ENCODE peak calls at places on chromosome 14, in six cellular contexts. One of them, this sample, is unnamed.

GRCh38 chr14:91170504-91171121 is 56.7 kb downstream of the DGLUCY start:
- DNase-seq in B cell: no peak
- DNase-seq in lower leg skin: no peak
- DNase-seq in CD4-positive, alpha-beta T cell: no peak
- DNase-seq in astrocyte of the spinal cord: peak
- DNase-seq in endothelial cell of umbilical vein: peak
- DNase-seq in this sample: no peak

GRCh38 chr14:96727076-96727475 is 70.1 kb upstream of the VRK1 start:
- DNase-seq in endothelial cell of umbilical vein: no peak
- DNase-seq in lower leg skin: no peak
- DNase-seq in astrocyte of the spinal cord: no peak
- DNase-seq in B cell: no peak
- DNase-seq in CD4-positive, alpha-beta T cell: no peak
- DNase-seq in this sample: no peak

GRCh38 chr14:20662968-20663731 is 21.2 kb upstream of the RNASE4 start:
- DNase-seq in lower leg skin: peak
- DNase-seq in B cell: peak
- DNase-seq in CD4-positive, alpha-beta T cell: peak
- DNase-seq in astrocyte of the spinal cord: peak
- DNase-seq in endothelial cell of umbilical vein: peak
- DNase-seq in this sample: peak

GRCh38 chr14:70640938-70641547 is 673 bp upstream of the TTC9 start:
- DNase-seq in lower leg skin: no peak
- DNase-seq in endothelial cell of umbilical vein: peak
- DNase-seq in astrocyte of the spinal cord: peak
- DNase-seq in B cell: peak
- DNase-seq in CD4-positive, alpha-beta T cell: peak
- DNase-seq in this sample: peak

GRCh38 chr14:74882103-74882920 is 596 bp downstream of the DLST start:
- DNase-seq in endothelial cell of umbilical vein: peak
- DNase-seq in lower leg skin: peak
- DNase-seq in astrocyte of the spinal cord: peak
- DNase-seq in CD4-positive, alpha-beta T cell: peak
- DNase-seq in B cell: peak
- DNase-seq in this sample: peak

GRCh38 chr14:104644656-104645055 is 40.1 kb upstream of the TMEM179 start:
- DNase-seq in astrocyte of the spinal cord: no peak
- DNase-seq in endothelial cell of umbilical vein: no peak
- DNase-seq in CD4-positive, alpha-beta T cell: no peak
- DNase-seq in lower leg skin: no peak
- DNase-seq in B cell: no peak
- DNase-seq in this sample: no peak

GRCh38 chr14:60090864-60091519 is 731 bp upstream of the PCNX4 start:
- DNase-seq in CD4-positive, alpha-beta T cell: peak
- DNase-seq in B cell: peak
- DNase-seq in lower leg skin: no peak
- DNase-seq in endothelial cell of umbilical vein: peak
- DNase-seq in astrocyte of the spinal cord: peak
- DNase-seq in this sample: peak

GRCh38 chr14:67241416-67242362 is at the start of gene PALS1:
- DNase-seq in B cell: no peak
- DNase-seq in astrocyte of the spinal cord: peak
- DNase-seq in CD4-positive, alpha-beta T cell: no peak
- DNase-seq in lower leg skin: peak
- DNase-seq in endothelial cell of umbilical vein: peak
- DNase-seq in this sample: peak

GRCh38 chr14:61822458-61822857 is 60.2 kb downstream of the SNAPC1 start:
- DNase-seq in B cell: no peak
- DNase-seq in astrocyte of the spinal cord: no peak
- DNase-seq in endothelial cell of umbilical vein: no peak
- DNase-seq in lower leg skin: no peak
- DNase-seq in CD4-positive, alpha-beta T cell: no peak
- DNase-seq in this sample: no peak

GRCh38 chr14:49559979-49560768 is 26.0 kb downstream of the RPS29 start:
- DNase-seq in endothelial cell of umbilical vein: no peak
- DNase-seq in CD4-positive, alpha-beta T cell: no peak
- DNase-seq in astrocyte of the spinal cord: no peak
- DNase-seq in lower leg skin: no peak
- DNase-seq in B cell: no peak
- DNase-seq in this sample: no peak

GRCh38 chr14:100100032-100100405 is 34.8 kb downstream of the EVL start:
- DNase-seq in B cell: no peak
- DNase-seq in endothelial cell of umbilical vein: no peak
- DNase-seq in CD4-positive, alpha-beta T cell: no peak
- DNase-seq in astrocyte of the spinal cord: no peak
- DNase-seq in lower leg skin: no peak
- DNase-seq in this sample: no peak

DNA sequence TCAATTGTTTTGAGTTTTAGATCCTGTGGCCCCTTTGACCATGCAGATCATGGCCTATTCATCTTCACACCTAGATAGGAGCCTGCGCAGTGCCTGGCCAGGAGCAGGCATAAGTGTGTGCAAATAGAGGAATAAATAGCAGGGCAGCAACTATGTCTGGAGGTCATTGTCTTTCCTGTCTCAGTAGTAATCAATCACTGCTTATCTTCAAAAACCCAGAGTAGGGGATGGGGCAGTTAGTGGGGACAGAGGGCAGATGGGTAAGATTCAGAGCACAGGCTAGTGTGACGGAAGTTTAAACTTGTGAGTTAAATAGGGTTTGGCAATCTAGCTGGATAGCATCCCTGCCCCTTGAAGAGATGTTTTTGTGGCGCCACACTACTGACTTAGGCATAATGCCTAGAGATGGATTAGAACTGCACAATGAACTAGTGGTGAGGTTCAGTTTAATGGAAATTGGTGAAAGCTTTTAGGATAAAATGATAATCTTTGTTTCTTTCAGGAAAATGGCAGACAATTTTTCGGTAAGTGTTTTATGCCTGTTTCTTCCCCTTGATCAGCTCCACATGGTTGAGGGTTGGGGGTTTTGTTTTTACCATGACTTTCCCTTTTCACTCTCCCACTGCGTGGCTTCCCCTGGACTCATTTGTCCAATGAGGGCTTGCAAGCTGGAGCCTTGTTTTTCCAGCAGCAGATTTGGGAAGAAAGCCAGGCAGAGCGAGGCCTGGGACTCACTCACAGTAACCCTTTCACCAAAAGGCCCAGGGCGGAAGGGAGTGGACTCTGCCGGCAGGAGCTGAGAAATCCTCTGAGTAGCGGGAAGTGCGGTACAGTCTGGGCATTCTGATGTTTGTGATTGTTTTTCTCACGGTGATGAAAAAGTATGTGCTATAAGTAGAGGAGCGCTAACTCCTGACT is 8.1 kb downstream of the LGALS3 start:
- DNase-seq in lower leg skin: no peak
- DNase-seq in endothelial cell of umbilical vein: peak
- DNase-seq in CD4-positive, alpha-beta T cell: no peak
- DNase-seq in astrocyte of the spinal cord: peak
- DNase-seq in B cell: no peak
- DNase-seq in this sample: no peak
- TF ChIP-seq CTCF in lower leg skin: no peak
- TF ChIP-seq CTCF in endothelial cell of umbilical vein: no peak
- TF ChIP-seq CTCF in CD4-positive, alpha-beta T cell: no peak
- TF ChIP-seq CTCF in astrocyte of the spinal cord: peak
- TF ChIP-seq CTCF in B cell: no peak
- TF ChIP-seq CTCF in this sample: no peak

DNA sequence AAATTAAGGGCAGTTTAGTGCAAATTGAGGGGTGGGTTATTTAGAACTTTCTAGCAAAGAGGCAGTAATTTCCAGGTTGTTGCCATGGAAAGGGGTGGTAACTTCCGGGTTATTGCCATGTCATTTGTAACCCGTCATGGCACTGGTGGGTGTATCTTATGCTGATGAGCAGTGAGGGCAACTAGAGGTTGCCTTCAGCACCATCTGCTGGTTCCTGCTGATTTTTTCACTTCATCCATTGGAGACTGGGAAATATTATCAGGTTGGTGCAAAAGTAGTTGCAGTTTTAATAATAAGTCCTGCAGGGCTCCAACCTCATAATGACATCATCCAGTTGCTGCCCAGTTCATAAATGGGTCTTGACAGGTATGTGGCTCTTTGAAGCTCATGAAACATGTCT is 24.4 kb upstream of the SERPINA4 start:
- DNase-seq in astrocyte of the spinal cord: peak
- DNase-seq in CD4-positive, alpha-beta T cell: no peak
- DNase-seq in B cell: no peak
- DNase-seq in lower leg skin: peak
- DNase-seq in endothelial cell of umbilical vein: no peak
- DNase-seq in this sample: no peak
- TF ChIP-seq CTCF in astrocyte of the spinal cord: no peak
- TF ChIP-seq CTCF in CD4-positive, alpha-beta T cell: no peak
- TF ChIP-seq CTCF in B cell: no peak
- TF ChIP-seq CTCF in lower leg skin: no peak
- TF ChIP-seq CTCF in endothelial cell of umbilical vein: no peak
- TF ChIP-seq CTCF in this sample: no peak

GRCh38 chr14:58639842-58640484 is 2.2 kb downstream of the DACT1 start:
- DNase-seq in B cell: no peak
- DNase-seq in CD4-positive, alpha-beta T cell: no peak
- DNase-seq in astrocyte of the spinal cord: peak
- DNase-seq in endothelial cell of umbilical vein: peak
- DNase-seq in lower leg skin: peak
- DNase-seq in this sample: peak

GRCh38 chr14:58643366-58643765 is 5.6 kb downstream of the DACT1 start:
- DNase-seq in CD4-positive, alpha-beta T cell: no peak
- DNase-seq in astrocyte of the spinal cord: no peak
- DNase-seq in lower leg skin: no peak
- DNase-seq in B cell: no peak
- DNase-seq in endothelial cell of umbilical vein: no peak
- DNase-seq in this sample: no peak

GRCh38 chr14:58638231-58639205 is 756 bp downstream of the DACT1 start:
- DNase-seq in B cell: no peak
- DNase-seq in endothelial cell of umbilical vein: peak
- DNase-seq in CD4-positive, alpha-beta T cell: no peak
- DNase-seq in astrocyte of the spinal cord: peak
- DNase-seq in lower leg skin: no peak
- DNase-seq in this sample: peak

GRCh38 chr14:58640959-58641358 is 3.2 kb downstream of the DACT1 start:
- DNase-seq in endothelial cell of umbilical vein: no peak
- DNase-seq in lower leg skin: no peak
- DNase-seq in astrocyte of the spinal cord: no peak
- DNase-seq in B cell: no peak
- DNase-seq in CD4-positive, alpha-beta T cell: no peak
- DNase-seq in this sample: no peak

DNA sequence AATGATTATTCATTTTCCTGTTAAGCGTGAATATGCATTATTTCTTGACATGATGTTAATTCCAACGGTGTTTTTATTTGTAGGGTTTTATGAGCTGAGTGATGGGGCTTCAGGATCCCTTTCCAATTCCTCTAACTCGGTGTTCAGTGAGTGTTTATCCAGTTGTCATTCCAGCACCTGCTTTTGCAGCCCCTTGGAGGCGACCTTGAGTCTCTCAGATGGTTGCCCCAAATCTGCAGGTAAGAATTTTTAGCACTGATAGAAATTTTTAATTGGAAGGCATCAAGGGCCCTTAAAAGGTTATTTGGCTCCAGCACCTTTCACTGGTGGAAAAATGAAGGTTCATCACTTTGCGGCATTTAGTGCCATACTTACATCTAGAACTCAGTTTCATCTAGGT is 3.7 kb downstream of the DACT1 start:
- DNase-seq in lower leg skin: no peak
- DNase-seq in B cell: no peak
- DNase-seq in CD4-positive, alpha-beta T cell: no peak
- DNase-seq in endothelial cell of umbilical vein: no peak
- DNase-seq in astrocyte of the spinal cord: no peak
- DNase-seq in this sample: no peak
- TF ChIP-seq CTCF in lower leg skin: no peak
- TF ChIP-seq CTCF in B cell: no peak
- TF ChIP-seq CTCF in CD4-positive, alpha-beta T cell: no peak
- TF ChIP-seq CTCF in endothelial cell of umbilical vein: no peak
- TF ChIP-seq CTCF in astrocyte of the spinal cord: peak
- TF ChIP-seq CTCF in this sample: no peak

GRCh38 chr14:77457522-77458248 is at the start of the genes AHSA1 and VIPAS39:
- DNase-seq in lower leg skin: peak
- DNase-seq in endothelial cell of umbilical vein: peak
- DNase-seq in B cell: peak
- DNase-seq in astrocyte of the spinal cord: peak
- DNase-seq in CD4-positive, alpha-beta T cell: peak
- DNase-seq in this sample: peak
- TF ChIP-seq CTCF in lower leg skin: no peak
- TF ChIP-seq CTCF in endothelial cell of umbilical vein: no peak
- TF ChIP-seq CTCF in B cell: no peak
- TF ChIP-seq CTCF in astrocyte of the spinal cord: no peak
- TF ChIP-seq CTCF in CD4-positive, alpha-beta T cell: no peak
- TF ChIP-seq CTCF in this sample: no peak

GRCh38 chr14:38944691-38945090 is 158.3 kb downstream of the SEC23A start:
- DNase-seq in CD4-positive, alpha-beta T cell: no peak
- DNase-seq in B cell: no peak
- DNase-seq in lower leg skin: no peak
- DNase-seq in endothelial cell of umbilical vein: peak
- DNase-seq in astrocyte of the spinal cord: no peak
- DNase-seq in this sample: no peak

GRCh38 chr14:38947343-38947742 is 155.7 kb downstream of the SEC23A start:
- DNase-seq in endothelial cell of umbilical vein: no peak
- DNase-seq in lower leg skin: no peak
- DNase-seq in astrocyte of the spinal cord: no peak
- DNase-seq in CD4-positive, alpha-beta T cell: no peak
- DNase-seq in B cell: no peak
- DNase-seq in this sample: no peak

GRCh38 chr14:38941485-38941884 is 161.6 kb downstream of the SEC23A start:
- DNase-seq in endothelial cell of umbilical vein: no peak
- DNase-seq in B cell: no peak
- DNase-seq in lower leg skin: no peak
- DNase-seq in astrocyte of the spinal cord: no peak
- DNase-seq in CD4-positive, alpha-beta T cell: no peak
- DNase-seq in this sample: no peak
- TF ChIP-seq CTCF in endothelial cell of umbilical vein: no peak
- TF ChIP-seq CTCF in B cell: no peak
- TF ChIP-seq CTCF in lower leg skin: no peak
- TF ChIP-seq CTCF in astrocyte of the spinal cord: no peak
- TF ChIP-seq CTCF in CD4-positive, alpha-beta T cell: no peak
- TF ChIP-seq CTCF in this sample: no peak

This sample was measured in activated CD8-positive, alpha-beta T cell treated with anti-CD3 and anti-CD28 coated beads for 36 hours.